ENCODE peak calls at places on chromosome 19, in seven cellular contexts. One of them, this sample, is unnamed.

GRCh38 chr19:19321143-19321577 is 531 bp downstream of the MAU2 start:
- DNase-seq in left ventricle myocardium inferior: no peak
- DNase-seq in cardiac fibroblast: no peak
- DNase-seq in prostate gland: no peak
- DNase-seq in transverse colon: peak; percentile 19
- DNase-seq in mesothelial cell of epicardium: no peak
- DNase-seq in Calu3: no peak
- DNase-seq in this sample: no peak

GRCh38 chr19:6319376-6319775 is 14.0 kb downstream of the ACER1 start:
- DNase-seq in cardiac fibroblast: no peak
- DNase-seq in prostate gland: no peak
- DNase-seq in Calu3: no peak
- DNase-seq in mesothelial cell of epicardium: no peak
- DNase-seq in transverse colon: no peak
- DNase-seq in left ventricle myocardium inferior: no peak
- DNase-seq in this sample: no peak

GRCh38 chr19:46815833-46816627 is 27.6 kb upstream of the SLC1A5 start:
- DNase-seq in Calu3: no peak
- DNase-seq in prostate gland: no peak
- DNase-seq in cardiac fibroblast: no peak
- DNase-seq in mesothelial cell of epicardium: no peak
- DNase-seq in left ventricle myocardium inferior: no peak
- DNase-seq in transverse colon: no peak
- DNase-seq in this sample: no peak

GRCh38 chr19:47573076-47574026 is at the start of gene ZNF541:
- DNase-seq in mesothelial cell of epicardium: no peak
- DNase-seq in prostate gland: peak; percentile 9
- DNase-seq in left ventricle myocardium inferior: peak; percentile 64
- DNase-seq in cardiac fibroblast: peak; percentile 35
- DNase-seq in transverse colon: peak; percentile 61
- DNase-seq in Calu3: no peak
- DNase-seq in this sample: peak; percentile 7

GRCh38 chr19:814108-815078 is 7.4 kb downstream of the PLPPR3 start:
- DNase-seq in prostate gland: no peak
- DNase-seq in transverse colon: no peak
- DNase-seq in cardiac fibroblast: no peak
- DNase-seq in mesothelial cell of epicardium: no peak
- DNase-seq in left ventricle myocardium inferior: no peak
- DNase-seq in Calu3: no peak
- DNase-seq in this sample: no peak

GRCh38 chr19:47130120-47130588 is 481 bp upstream of the SAE1 start:
- DNase-seq in prostate gland: no peak
- DNase-seq in transverse colon: no peak
- DNase-seq in Calu3: no peak
- DNase-seq in mesothelial cell of epicardium: no peak
- DNase-seq in cardiac fibroblast: no peak
- DNase-seq in left ventricle myocardium inferior: no peak
- DNase-seq in this sample: no peak

GRCh38 chr19:6663236-6664187 is 6.4 kb downstream of the TNFSF14 start:
- DNase-seq in prostate gland: no peak
- DNase-seq in transverse colon: no peak
- DNase-seq in mesothelial cell of epicardium: no peak
- DNase-seq in cardiac fibroblast: peak; percentile 62
- DNase-seq in Calu3: no peak
- DNase-seq in left ventricle myocardium inferior: no peak
- DNase-seq in this sample: no peak

GRCh38 chr19:45641274-45642105 is 2.3 kb upstream of the EML2 start:
- DNase-seq in mesothelial cell of epicardium: peak; percentile 69
- DNase-seq in Calu3: peak; percentile 98
- DNase-seq in transverse colon: peak; percentile 94
- DNase-seq in cardiac fibroblast: peak; percentile 85
- DNase-seq in prostate gland: peak; percentile 57
- DNase-seq in left ventricle myocardium inferior: peak; percentile 74
- DNase-seq in this sample: no peak

GRCh38 chr19:4375164-4375619 is 25.2 kb downstream of the SH3GL1 start:
- DNase-seq in prostate gland: no peak
- DNase-seq in transverse colon: peak; percentile 80
- DNase-seq in mesothelial cell of epicardium: peak; percentile 53
- DNase-seq in cardiac fibroblast: no peak
- DNase-seq in Calu3: peak; percentile 79
- DNase-seq in left ventricle myocardium inferior: no peak
- DNase-seq in this sample: no peak

GRCh38 chr19:29564574-29565005 is 38.8 kb downstream of the VSTM2B start:
- DNase-seq in transverse colon: no peak
- DNase-seq in prostate gland: no peak
- DNase-seq in left ventricle myocardium inferior: no peak
- DNase-seq in Calu3: no peak
- DNase-seq in cardiac fibroblast: no peak
- DNase-seq in mesothelial cell of epicardium: no peak
- DNase-seq in this sample: no peak

GRCh38 chr19:48372904-48373303 is 8.7 kb downstream of the SYNGR4 start:
- DNase-seq in prostate gland: peak; percentile 72
- DNase-seq in Calu3: no peak
- DNase-seq in cardiac fibroblast: no peak
- DNase-seq in transverse colon: peak; percentile 56
- DNase-seq in left ventricle myocardium inferior: no peak
- DNase-seq in mesothelial cell of epicardium: no peak
- DNase-seq in this sample: no peak

GRCh38 chr19:10115392-10116084 is 4.0 kb downstream of the P2RY11 start:
- DNase-seq in transverse colon: no peak
- DNase-seq in cardiac fibroblast: peak; percentile 8
- DNase-seq in prostate gland: no peak
- DNase-seq in left ventricle myocardium inferior: no peak
- DNase-seq in mesothelial cell of epicardium: no peak
- DNase-seq in Calu3: no peak
- DNase-seq in this sample: no peak

GRCh38 chr19:33289261-33289660 is 13.1 kb downstream of the CEBPA start:
- DNase-seq in prostate gland: no peak
- DNase-seq in cardiac fibroblast: no peak
- DNase-seq in transverse colon: no peak
- DNase-seq in Calu3: no peak
- DNase-seq in left ventricle myocardium inferior: no peak
- DNase-seq in mesothelial cell of epicardium: no peak
- DNase-seq in this sample: no peak

GRCh38 chr19:41144403-41144802 is 30.2 kb downstream of the CYP2F1 start:
- DNase-seq in prostate gland: peak; percentile 84
- DNase-seq in transverse colon: peak; percentile 92
- DNase-seq in cardiac fibroblast: peak; percentile 90
- DNase-seq in Calu3: peak; percentile 93
- DNase-seq in mesothelial cell of epicardium: no peak
- DNase-seq in left ventricle myocardium inferior: peak; percentile 74
- DNase-seq in this sample: peak; percentile 58

GRCh38 chr19:7869453-7869909 is 4.7 kb downstream of the PRR36 start:
- DNase-seq in prostate gland: peak; percentile 71
- DNase-seq in mesothelial cell of epicardium: peak; percentile 67
- DNase-seq in cardiac fibroblast: peak; percentile 47
- DNase-seq in Calu3: peak; percentile 33
- DNase-seq in left ventricle myocardium inferior: peak; percentile 49
- DNase-seq in transverse colon: peak; percentile 79
- DNase-seq in this sample: no peak

GRCh38 chr19:34988119-34988518 is 12.0 kb upstream of the GRAMD1A start:
- DNase-seq in mesothelial cell of epicardium: no peak
- DNase-seq in Calu3: no peak
- DNase-seq in left ventricle myocardium inferior: no peak
- DNase-seq in prostate gland: no peak
- DNase-seq in cardiac fibroblast: no peak
- DNase-seq in transverse colon: no peak
- DNase-seq in this sample: no peak

GRCh38 chr19:813359-814107 is 8.2 kb downstream of the PLPPR3 start:
- DNase-seq in prostate gland: no peak
- DNase-seq in transverse colon: no peak
- DNase-seq in Calu3: no peak
- DNase-seq in left ventricle myocardium inferior: no peak
- DNase-seq in mesothelial cell of epicardium: no peak
- DNase-seq in cardiac fibroblast: no peak
- DNase-seq in this sample: no peak

GRCh38 chr19:47155141-47155540 is 24.5 kb downstream of the SAE1 start:
- DNase-seq in Calu3: no peak
- DNase-seq in cardiac fibroblast: no peak
- DNase-seq in mesothelial cell of epicardium: no peak
- DNase-seq in transverse colon: peak; percentile 17
- DNase-seq in left ventricle myocardium inferior: peak; percentile 29
- DNase-seq in prostate gland: no peak
- DNase-seq in this sample: no peak

GRCh38 chr19:33464733-33465115 is 56.9 kb downstream of the PEPD start:
- DNase-seq in mesothelial cell of epicardium: no peak
- DNase-seq in Calu3: no peak
- DNase-seq in prostate gland: no peak
- DNase-seq in transverse colon: no peak
- DNase-seq in left ventricle myocardium inferior: no peak
- DNase-seq in cardiac fibroblast: no peak
- DNase-seq in this sample: no peak

GRCh38 chr19:2089001-2089711 is 7.0 kb downstream of the MOB3A start:
- DNase-seq in mesothelial cell of epicardium: no peak
- DNase-seq in transverse colon: no peak
- DNase-seq in prostate gland: peak; percentile 54
- DNase-seq in left ventricle myocardium inferior: no peak
- DNase-seq in Calu3: no peak
- DNase-seq in cardiac fibroblast: peak; percentile 56
- DNase-seq in this sample: no peak

GRCh38 chr19:16213076-16213475 is 15.4 kb downstream of the AP1M1 start:
- DNase-seq in left ventricle myocardium inferior: no peak
- DNase-seq in cardiac fibroblast: peak; percentile 18
- DNase-seq in mesothelial cell of epicardium: no peak
- DNase-seq in prostate gland: no peak
- DNase-seq in transverse colon: no peak
- DNase-seq in Calu3: no peak
- DNase-seq in this sample: no peak

GRCh38 chr19:49817964-49818690 is at the start of gene MED25:
- DNase-seq in transverse colon: peak; percentile 87
- DNase-seq in left ventricle myocardium inferior: peak; percentile 86
- DNase-seq in mesothelial cell of epicardium: peak; percentile 78
- DNase-seq in cardiac fibroblast: peak; percentile 92
- DNase-seq in prostate gland: peak; percentile 77
- DNase-seq in Calu3: peak; percentile 91
- DNase-seq in this sample: peak; percentile 61
- TF ChIP-seq CTCF in transverse colon: peak; percentile 54
- TF ChIP-seq CTCF in left ventricle myocardium inferior: peak; percentile 66
- TF ChIP-seq CTCF in mesothelial cell of epicardium: no peak
- TF ChIP-seq CTCF in cardiac fibroblast: no peak
- TF ChIP-seq CTCF in prostate gland: peak; percentile 14
- TF ChIP-seq CTCF in Calu3: no peak
- TF ChIP-seq CTCF in this sample: no peak

GRCh38 chr19:14122924-14123323 is 5.4 kb upstream of the PRKACA start:
- DNase-seq in left ventricle myocardium inferior: no peak
- DNase-seq in prostate gland: no peak
- DNase-seq in transverse colon: no peak
- DNase-seq in Calu3: no peak
- DNase-seq in cardiac fibroblast: no peak
- DNase-seq in mesothelial cell of epicardium: no peak
- DNase-seq in this sample: no peak

GRCh38 chr19:14127929-14128509 is 8.4 kb downstream of the ASF1B start:
- DNase-seq in mesothelial cell of epicardium: no peak
- DNase-seq in prostate gland: no peak
- DNase-seq in left ventricle myocardium inferior: no peak
- DNase-seq in Calu3: no peak
- DNase-seq in cardiac fibroblast: no peak
- DNase-seq in transverse colon: no peak
- DNase-seq in this sample: no peak

DNA sequence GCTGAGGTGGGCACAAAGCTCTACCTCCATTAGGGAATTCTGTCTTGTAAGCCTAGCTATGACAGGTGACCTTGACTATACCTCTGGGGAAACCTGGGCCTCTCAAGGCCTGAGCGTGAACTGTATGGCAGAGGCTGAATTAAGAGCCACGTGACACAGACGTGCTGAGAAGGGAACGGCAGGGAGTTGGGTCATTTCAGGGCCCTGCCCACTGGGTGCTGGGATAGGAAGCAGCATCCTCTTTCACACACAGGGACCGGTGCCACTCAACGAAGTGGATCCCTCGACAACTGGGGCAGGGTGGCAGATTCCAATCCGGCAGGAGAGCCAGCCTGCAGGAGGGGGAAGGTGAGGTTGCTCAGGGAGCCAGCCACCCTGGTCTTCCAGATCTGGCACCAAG is 9.2 kb downstream of the ASF1B start:
- DNase-seq in cardiac fibroblast: no peak
- DNase-seq in transverse colon: no peak
- DNase-seq in prostate gland: no peak
- DNase-seq in Calu3: no peak
- DNase-seq in left ventricle myocardium inferior: no peak
- DNase-seq in mesothelial cell of epicardium: no peak
- DNase-seq in this sample: no peak
- TF ChIP-seq CTCF in cardiac fibroblast: no peak
- TF ChIP-seq CTCF in transverse colon: no peak
- TF ChIP-seq CTCF in prostate gland: no peak
- TF ChIP-seq CTCF in Calu3: no peak
- TF ChIP-seq CTCF in left ventricle myocardium inferior: no peak
- TF ChIP-seq CTCF in mesothelial cell of epicardium: no peak
- TF ChIP-seq CTCF in this sample: no peak

GRCh38 chr19:11364935-11365334 is 9.5 kb upstream of the SWSAP1 start:
- DNase-seq in left ventricle myocardium inferior: no peak
- DNase-seq in mesothelial cell of epicardium: no peak
- DNase-seq in Calu3: no peak
- DNase-seq in prostate gland: no peak
- DNase-seq in cardiac fibroblast: no peak
- DNase-seq in transverse colon: no peak
- DNase-seq in this sample: no peak
- TF ChIP-seq CTCF in left ventricle myocardium inferior: no peak
- TF ChIP-seq CTCF in mesothelial cell of epicardium: no peak
- TF ChIP-seq CTCF in Calu3: no peak
- TF ChIP-seq CTCF in prostate gland: no peak
- TF ChIP-seq CTCF in cardiac fibroblast: no peak
- TF ChIP-seq CTCF in transverse colon: no peak
- TF ChIP-seq CTCF in this sample: no peak

DNA sequence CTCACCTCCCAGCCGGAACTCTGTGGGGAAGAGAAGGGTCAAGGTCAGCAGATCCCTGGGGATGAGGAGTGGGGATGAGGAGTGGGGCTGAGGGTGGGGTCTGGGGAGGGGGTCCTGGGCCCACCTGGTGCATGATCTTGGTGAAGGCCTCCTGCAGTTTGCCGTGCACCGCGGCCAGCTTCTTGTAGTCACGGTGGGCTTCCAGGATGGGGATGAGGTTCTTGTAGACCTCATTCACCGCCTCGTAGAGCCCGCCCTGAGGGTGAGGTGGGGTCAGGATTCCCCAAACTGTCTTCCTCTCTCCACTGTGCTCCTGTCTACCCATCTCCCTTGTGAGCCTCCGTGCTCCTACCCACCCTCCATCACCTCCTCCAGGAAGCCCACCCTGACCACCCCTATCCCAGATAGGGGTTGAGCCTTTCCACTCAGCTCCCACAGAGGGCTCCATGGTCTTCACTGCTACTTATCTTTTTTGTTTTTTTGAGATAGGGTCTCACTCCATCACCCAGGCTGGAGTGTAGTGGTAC is 6.8 kb upstream of the KANK2 start:
- DNase-seq in Calu3: no peak
- DNase-seq in transverse colon: no peak
- DNase-seq in cardiac fibroblast: no peak
- DNase-seq in prostate gland: no peak
- DNase-seq in mesothelial cell of epicardium: no peak
- DNase-seq in left ventricle myocardium inferior: no peak
- DNase-seq in this sample: no peak
- TF ChIP-seq CTCF in Calu3: no peak
- TF ChIP-seq CTCF in transverse colon: no peak
- TF ChIP-seq CTCF in cardiac fibroblast: no peak
- TF ChIP-seq CTCF in prostate gland: no peak
- TF ChIP-seq CTCF in mesothelial cell of epicardium: no peak
- TF ChIP-seq CTCF in left ventricle myocardium inferior: no peak
- TF ChIP-seq CTCF in this sample: no peak

This sample was measured in AG09319.